ENCODE peak calls at places on chromosomes 7 and 10, in five cellular contexts. One of them, this sample, is unnamed.

GRCh38 chr7:78296689-78297371 is 498.3 kb downstream of the PHTF2 start:
- DNase-seq in astrocyte: no peak
- DNase-seq in fibroblast of lung: peak; percentile 2
- DNase-seq in IMR-90: no peak
- DNase-seq in A549: no peak
- DNase-seq in this sample: no peak

GRCh38 chr7:1703475-1704325 is 33.6 kb downstream of the ELFN1 start:
- DNase-seq in IMR-90: no peak
- DNase-seq in astrocyte: no peak
- DNase-seq in A549: no peak
- DNase-seq in fibroblast of lung: no peak
- DNase-seq in this sample: no peak

GRCh38 chr7:106781828-106782544 is 83.1 kb upstream of the PIK3CG start:
- DNase-seq in A549: no peak
- DNase-seq in fibroblast of lung: no peak
- DNase-seq in IMR-90: no peak
- DNase-seq in astrocyte: no peak
- DNase-seq in this sample: no peak

GRCh38 chr7:78438433-78438832 is 639.9 kb downstream of the PHTF2 start:
- DNase-seq in fibroblast of lung: no peak
- DNase-seq in IMR-90: no peak
- DNase-seq in astrocyte: no peak
- DNase-seq in A549: no peak
- DNase-seq in this sample: no peak

GRCh38 chr7:65404020-65404419 is 30.4 kb downstream of the ZNF92 start:
- DNase-seq in fibroblast of lung: no peak
- DNase-seq in IMR-90: no peak
- DNase-seq in A549: no peak
- DNase-seq in astrocyte: no peak
- DNase-seq in this sample: no peak

GRCh38 chr7:29806131-29806792 is at the start of gene WIPF3:
- DNase-seq in astrocyte: no peak
- DNase-seq in IMR-90: no peak
- DNase-seq in fibroblast of lung: peak; percentile 16
- DNase-seq in A549: no peak
- DNase-seq in this sample: peak; percentile 44

GRCh38 chr7:953547-954327 is 743 bp downstream of the ADAP1 start:
- DNase-seq in fibroblast of lung: peak; percentile 26
- DNase-seq in A549: peak; percentile 64
- DNase-seq in IMR-90: peak; percentile 17
- DNase-seq in astrocyte: peak; percentile 29
- DNase-seq in this sample: peak; percentile 57

GRCh38 chr7:99971242-99971641 is 4.6 kb downstream of the AZGP1 start:
- DNase-seq in fibroblast of lung: no peak
- DNase-seq in IMR-90: no peak
- DNase-seq in A549: no peak
- DNase-seq in astrocyte: no peak
- DNase-seq in this sample: no peak

GRCh38 chr7:120949393-120949799 is 1.2 kb upstream of the ING3 start:
- DNase-seq in IMR-90: no peak
- DNase-seq in fibroblast of lung: no peak
- DNase-seq in A549: no peak
- DNase-seq in astrocyte: no peak
- DNase-seq in this sample: peak; percentile 7

GRCh38 chr7:111593343-111593742 is 31.1 kb upstream of the IMMP2L start:
- DNase-seq in A549: no peak
- DNase-seq in astrocyte: no peak
- DNase-seq in fibroblast of lung: no peak
- DNase-seq in IMR-90: no peak
- DNase-seq in this sample: no peak

GRCh38 chr10:109103278-109103677 is 820.0 kb downstream of the XPNPEP1 start:
- DNase-seq in IMR-90: no peak
- DNase-seq in astrocyte: no peak
- DNase-seq in A549: no peak
- DNase-seq in fibroblast of lung: no peak
- DNase-seq in this sample: no peak

GRCh38 chr7:136652635-136653370 is 215.6 kb upstream of the CHRM2 start:
- DNase-seq in IMR-90: peak; percentile 13
- DNase-seq in fibroblast of lung: peak; percentile 31
- DNase-seq in A549: no peak
- DNase-seq in astrocyte: peak; percentile 9
- DNase-seq in this sample: peak; percentile 51

GRCh38 chr7:55415173-55415778 is 50.1 kb downstream of the LANCL2 start:
- DNase-seq in IMR-90: peak; percentile 65
- DNase-seq in astrocyte: peak; percentile 38
- DNase-seq in A549: peak; percentile 75
- DNase-seq in fibroblast of lung: peak; percentile 56
- DNase-seq in this sample: peak; percentile 91

GRCh38 chr10:14186245-14186644 is 144.5 kb downstream of the FRMD4A start:
- DNase-seq in IMR-90: peak; percentile 11
- DNase-seq in A549: peak; percentile 17
- DNase-seq in fibroblast of lung: peak; percentile 17
- DNase-seq in astrocyte: no peak
- DNase-seq in this sample: peak; percentile 28

GRCh38 chr7:69596723-69597277 is 1.5 kb upstream of the AUTS2 start:
- DNase-seq in A549: no peak
- DNase-seq in IMR-90: no peak
- DNase-seq in astrocyte: no peak
- DNase-seq in fibroblast of lung: peak; percentile 11
- DNase-seq in this sample: peak; percentile 26

GRCh38 chr10:15309221-15309620 is 61.9 kb downstream of the FAM171A1 start:
- DNase-seq in A549: no peak
- DNase-seq in fibroblast of lung: no peak
- DNase-seq in IMR-90: no peak
- DNase-seq in astrocyte: no peak
- DNase-seq in this sample: no peak

GRCh38 chr7:36021367-36021766 is 131.7 kb upstream of the EEPD1 start:
- DNase-seq in IMR-90: no peak
- DNase-seq in astrocyte: no peak
- DNase-seq in fibroblast of lung: peak; percentile 16
- DNase-seq in A549: peak; percentile 36
- DNase-seq in this sample: peak; percentile 10

GRCh38 chr7:158355456-158356065 is 232.1 kb downstream of the PTPRN2 start:
- DNase-seq in astrocyte: no peak
- DNase-seq in fibroblast of lung: no peak
- DNase-seq in IMR-90: no peak
- DNase-seq in A549: peak; percentile 20
- DNase-seq in this sample: peak; percentile 24

GRCh38 chr7:131897790-131898165 is 341.4 kb upstream of the PODXL start:
- DNase-seq in astrocyte: no peak
- DNase-seq in fibroblast of lung: no peak
- DNase-seq in IMR-90: no peak
- DNase-seq in A549: no peak
- DNase-seq in this sample: no peak

GRCh38 chr10:6543431-6544005 is 36.6 kb downstream of the PRKCQ start:
- DNase-seq in astrocyte: no peak
- DNase-seq in fibroblast of lung: no peak
- DNase-seq in IMR-90: no peak
- DNase-seq in A549: no peak
- DNase-seq in this sample: no peak

GRCh38 chr7:91657386-91658120 is 222.9 kb downstream of the MTERF1 start:
- DNase-seq in fibroblast of lung: peak; percentile 98
- DNase-seq in astrocyte: peak; percentile 99
- DNase-seq in A549: peak; percentile 3
- DNase-seq in IMR-90: no peak
- DNase-seq in this sample: peak; percentile 86

GRCh38 chr10:95295031-95295755 is 4.4 kb upstream of the PDLIM1 start:
- DNase-seq in astrocyte: peak; percentile 61
- DNase-seq in IMR-90: peak; percentile 60
- DNase-seq in A549: no peak
- DNase-seq in fibroblast of lung: peak; percentile 75
- DNase-seq in this sample: peak; percentile 78

GRCh38 chr7:42014625-42015412 is 222.2 kb downstream of the GLI3 start:
- DNase-seq in fibroblast of lung: peak; percentile 26
- DNase-seq in A549: peak; percentile 75
- DNase-seq in astrocyte: no peak
- DNase-seq in IMR-90: peak; percentile 54
- DNase-seq in this sample: peak; percentile 38

GRCh38 chr7:3880221-3880935 is 579.3 kb downstream of the SDK1 start:
- DNase-seq in fibroblast of lung: no peak
- DNase-seq in astrocyte: no peak
- DNase-seq in IMR-90: no peak
- DNase-seq in A549: no peak
- DNase-seq in this sample: no peak

GRCh38 chr10:124166431-124167125 is 73.2 kb upstream of the CHST15 start:
- DNase-seq in astrocyte: no peak
- DNase-seq in A549: no peak
- DNase-seq in fibroblast of lung: no peak
- DNase-seq in IMR-90: no peak
- DNase-seq in this sample: no peak

GRCh38 chr7:46391215-46391614 is 470.1 kb upstream of the IGFBP3 start:
- DNase-seq in A549: no peak
- DNase-seq in fibroblast of lung: peak; percentile 15
- DNase-seq in IMR-90: peak; percentile 2
- DNase-seq in astrocyte: no peak
- DNase-seq in this sample: peak; percentile 7

GRCh38 chr10:47114680-47115186 is 185.3 kb upstream of the GDF10 start:
- DNase-seq in IMR-90: no peak
- DNase-seq in fibroblast of lung: no peak
- DNase-seq in A549: no peak
- DNase-seq in astrocyte: no peak
- DNase-seq in this sample: no peak

GRCh38 chr10:47116445-47116844 is 183.6 kb upstream of the GDF10 start:
- DNase-seq in astrocyte: no peak
- DNase-seq in A549: no peak
- DNase-seq in fibroblast of lung: no peak
- DNase-seq in IMR-90: peak; percentile 67
- DNase-seq in this sample: no peak

GRCh38 chr10:47112612-47113011 is 187.4 kb upstream of the GDF10 start:
- DNase-seq in fibroblast of lung: no peak
- DNase-seq in IMR-90: no peak
- DNase-seq in A549: no peak
- DNase-seq in astrocyte: no peak
- DNase-seq in this sample: no peak

GRCh38 chr10:47113907-47114500 is 186.0 kb upstream of the GDF10 start:
- DNase-seq in IMR-90: no peak
- DNase-seq in astrocyte: no peak
- DNase-seq in A549: no peak
- DNase-seq in fibroblast of lung: no peak
- DNase-seq in this sample: no peak

DNA sequence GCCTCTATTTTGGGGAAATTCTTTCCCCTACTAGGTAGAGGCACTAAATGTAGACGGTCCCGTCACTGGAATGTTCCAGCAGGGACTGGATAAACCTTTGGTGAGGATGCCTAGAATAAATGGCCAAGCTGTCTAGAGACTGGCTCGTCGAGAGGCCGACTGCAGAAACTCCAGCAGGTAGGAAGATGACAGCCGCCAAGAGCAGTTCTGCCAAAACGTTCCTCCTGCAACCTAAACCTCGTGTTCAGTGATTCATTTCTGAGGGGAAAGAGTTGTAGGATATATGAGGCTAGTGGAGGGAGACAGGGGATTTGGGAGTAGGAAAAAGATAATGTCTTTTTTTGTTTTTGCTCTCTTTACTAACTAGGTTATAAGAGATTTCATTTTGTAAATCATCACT is 184.7 kb upstream of the GDF10 start:
- DNase-seq in fibroblast of lung: no peak
- DNase-seq in IMR-90: no peak
- DNase-seq in astrocyte: no peak
- DNase-seq in A549: no peak
- DNase-seq in this sample: no peak
- H3K4me2 ChIP-seq in fibroblast of lung: no peak overlapping the region
- H3K4me2 ChIP-seq in IMR-90: no peak overlapping the region
- H3K4me2 ChIP-seq in astrocyte: no peak overlapping the region
- H3K4me2 ChIP-seq in A549: no peak overlapping the region
- H3K4me2 ChIP-seq in this sample: no peak overlapping the region

DNA sequence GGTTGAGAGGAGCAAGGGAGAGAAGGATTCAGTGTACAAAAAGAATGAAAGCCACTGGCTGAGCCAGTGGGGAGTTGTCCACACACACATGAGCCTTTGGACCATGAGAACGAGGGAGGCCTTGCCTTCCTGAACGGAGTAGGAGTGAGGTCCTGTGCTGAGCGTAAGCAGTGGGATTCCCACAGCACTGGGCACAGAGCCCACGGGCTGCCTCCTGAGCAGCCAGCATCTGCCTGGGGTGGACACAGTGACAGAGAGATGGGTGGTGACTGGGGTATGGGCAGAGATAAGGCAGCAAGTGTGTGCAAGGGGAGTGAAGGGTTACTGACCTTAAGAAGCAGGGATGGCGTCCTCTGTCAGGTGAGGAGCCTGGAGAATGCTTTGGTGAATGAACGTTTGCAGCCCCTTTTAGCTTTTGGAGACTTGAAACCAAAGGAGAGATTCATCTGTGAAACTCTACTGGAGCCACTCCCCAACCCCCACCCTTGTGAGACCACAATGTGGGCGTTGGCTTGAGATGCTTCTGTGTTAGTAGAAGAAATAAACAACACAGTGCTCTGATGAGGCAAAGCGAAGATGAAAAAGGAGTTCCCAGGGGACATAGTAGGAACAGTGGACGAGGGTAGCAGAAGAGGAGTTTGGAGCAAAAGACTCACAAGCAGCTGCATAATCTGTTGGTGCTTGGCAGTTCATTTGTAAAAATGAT is 56.5 kb downstream of the FIGNL1 start:
- DNase-seq in A549: no peak
- DNase-seq in astrocyte: no peak
- DNase-seq in fibroblast of lung: no peak
- DNase-seq in IMR-90: no peak
- DNase-seq in this sample: no peak
- H3K4me2 ChIP-seq in A549: no peak overlapping the region
- H3K4me2 ChIP-seq in astrocyte: no peak overlapping the region
- H3K4me2 ChIP-seq in fibroblast of lung: no peak overlapping the region
- H3K4me2 ChIP-seq in IMR-90: no peak overlapping the region
- H3K4me2 ChIP-seq in this sample: no peak overlapping the region

DNA sequence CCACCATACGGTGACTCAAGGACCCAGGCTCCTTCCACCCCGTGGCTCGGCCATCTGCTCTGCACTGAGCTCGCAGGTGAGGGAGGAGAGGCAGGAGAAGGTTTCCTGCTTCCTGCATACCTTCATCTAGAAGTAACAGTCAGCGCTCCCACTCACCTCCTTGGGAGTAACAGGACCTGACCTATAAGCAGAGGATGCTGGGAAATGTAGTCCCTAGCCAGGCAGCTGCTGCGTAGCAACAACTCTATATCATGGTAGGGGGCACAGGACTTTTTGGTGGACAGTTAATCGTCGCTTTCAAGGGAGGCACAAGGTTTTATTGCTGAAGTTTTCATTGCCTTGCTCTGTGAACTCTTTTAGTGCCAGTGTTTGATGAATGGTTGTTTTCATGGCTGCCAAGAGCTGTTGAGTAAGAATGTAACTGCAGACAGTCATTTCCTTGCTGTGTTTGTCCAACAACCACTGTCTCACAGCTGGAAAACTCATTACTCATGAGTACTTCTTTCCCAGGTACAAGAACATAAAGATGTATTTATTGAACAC is 10.2 kb upstream of the ZFYVE27 start:
- DNase-seq in fibroblast of lung: peak; percentile 84
- DNase-seq in IMR-90: peak; percentile 85
- DNase-seq in A549: peak; percentile 38
- DNase-seq in astrocyte: peak; percentile 80
- DNase-seq in this sample: peak; percentile 92
- H3K4me2 ChIP-seq in fibroblast of lung: peak overlapping the region; percentile 46
- H3K4me2 ChIP-seq in IMR-90: peak overlapping the region; percentile 61
- H3K4me2 ChIP-seq in A549: peak overlapping the region; percentile 40
- H3K4me2 ChIP-seq in astrocyte: peak overlapping the region; percentile 84
- H3K4me2 ChIP-seq in this sample: peak overlapping the region; percentile 63

GRCh38 chr10:21432266-21432665 is 93.2 kb downstream of the SKIDA1 start:
- DNase-seq in IMR-90: no peak
- DNase-seq in A549: no peak
- DNase-seq in astrocyte: no peak
- DNase-seq in fibroblast of lung: no peak
- DNase-seq in this sample: no peak
- H3K4me2 ChIP-seq in IMR-90: no peak overlapping the region
- H3K4me2 ChIP-seq in A549: no peak overlapping the region
- H3K4me2 ChIP-seq in astrocyte: no peak overlapping the region
- H3K4me2 ChIP-seq in fibroblast of lung: no peak overlapping the region
- H3K4me2 ChIP-seq in this sample: no peak overlapping the region

GRCh38 chr7:116499168-116500070 is at the start of gene CAV2:
- DNase-seq in fibroblast of lung: peak; percentile 54
- DNase-seq in astrocyte: peak; percentile 41
- DNase-seq in IMR-90: peak; percentile 48
- DNase-seq in A549: peak; percentile 82
- DNase-seq in this sample: peak; percentile 85
- H3K4me2 ChIP-seq in fibroblast of lung: peak within 1 kb of the TSS; percentile 90
- H3K4me2 ChIP-seq in astrocyte: peak within 1 kb of the TSS; percentile 87
- H3K4me2 ChIP-seq in IMR-90: peak within 1 kb of the TSS; percentile 96
- H3K4me2 ChIP-seq in A549: peak within 1 kb of the TSS; percentile 74
- H3K4me2 ChIP-seq in this sample: peak within 1 kb of the TSS; percentile 99

This sample was measured in GM23248.